ENCODE peak calls at places on chromosome 14, in five cellular contexts. One of them, this sample, is unnamed.

GRCh38 chr14:49950275-49951250 is 57.7 kb downstream of the ARF6 start:
- DNase-seq in BJ: no peak
- DNase-seq in HCEC 1CT: no peak
- DNase-seq in stimulated activated CD4-positive, alpha-beta T cell treated with anti-CD3 and anti-CD28 coated beads, Interleukin-1b, Interleukin-23, amount 100 ng/mL, for 24 hours: no peak
- DNase-seq in mucosa of gallbladder: peak; percentile 81
- DNase-seq in this sample: no peak

GRCh38 chr14:71206766-71207371 is 299.6 kb downstream of the PCNX1 start:
- DNase-seq in BJ: peak; percentile 66
- DNase-seq in HCEC 1CT: peak; percentile 24
- DNase-seq in stimulated activated CD4-positive, alpha-beta T cell treated with anti-CD3 and anti-CD28 coated beads, Interleukin-1b, Interleukin-23, amount 100 ng/mL, for 24 hours: no peak
- DNase-seq in mucosa of gallbladder: peak; percentile 87
- DNase-seq in this sample: peak; percentile 78

GRCh38 chr14:81169711-81170103 is 51.1 kb downstream of the GTF2A1 start:
- DNase-seq in BJ: no peak
- DNase-seq in HCEC 1CT: peak; percentile 17
- DNase-seq in stimulated activated CD4-positive, alpha-beta T cell treated with anti-CD3 and anti-CD28 coated beads, Interleukin-1b, Interleukin-23, amount 100 ng/mL, for 24 hours: no peak
- DNase-seq in mucosa of gallbladder: peak; percentile 55
- DNase-seq in this sample: peak; percentile 20

GRCh38 chr14:73786942-73787759 is 64.5 kb upstream of the PTGR2 start:
- DNase-seq in BJ: no peak
- DNase-seq in HCEC 1CT: peak; percentile 49
- DNase-seq in stimulated activated CD4-positive, alpha-beta T cell treated with anti-CD3 and anti-CD28 coated beads, Interleukin-1b, Interleukin-23, amount 100 ng/mL, for 24 hours: peak; percentile 40
- DNase-seq in mucosa of gallbladder: peak; percentile 45
- DNase-seq in this sample: peak; percentile 57

GRCh38 chr14:22849212-22849819 is 12.9 kb downstream of the MMP14 start:
- DNase-seq in BJ: no peak
- DNase-seq in HCEC 1CT: peak; percentile 38
- DNase-seq in stimulated activated CD4-positive, alpha-beta T cell treated with anti-CD3 and anti-CD28 coated beads, Interleukin-1b, Interleukin-23, amount 100 ng/mL, for 24 hours: no peak
- DNase-seq in mucosa of gallbladder: peak; percentile 43
- DNase-seq in this sample: no peak

GRCh38 chr14:94850332-94851211 is 80.7 kb upstream of the GSC start:
- DNase-seq in BJ: no peak
- DNase-seq in HCEC 1CT: no peak
- DNase-seq in stimulated activated CD4-positive, alpha-beta T cell treated with anti-CD3 and anti-CD28 coated beads, Interleukin-1b, Interleukin-23, amount 100 ng/mL, for 24 hours: no peak
- DNase-seq in mucosa of gallbladder: no peak
- DNase-seq in this sample: no peak

GRCh38 chr14:104149617-104150141 is 11.3 kb downstream of the KIF26A start:
- DNase-seq in BJ: no peak
- DNase-seq in HCEC 1CT: no peak
- DNase-seq in stimulated activated CD4-positive, alpha-beta T cell treated with anti-CD3 and anti-CD28 coated beads, Interleukin-1b, Interleukin-23, amount 100 ng/mL, for 24 hours: no peak
- DNase-seq in mucosa of gallbladder: peak; percentile 28
- DNase-seq in this sample: no peak

GRCh38 chr14:26398616-26399015 is 199.2 kb downstream of the NOVA1 start:
- DNase-seq in BJ: no peak
- DNase-seq in HCEC 1CT: no peak
- DNase-seq in stimulated activated CD4-positive, alpha-beta T cell treated with anti-CD3 and anti-CD28 coated beads, Interleukin-1b, Interleukin-23, amount 100 ng/mL, for 24 hours: no peak
- DNase-seq in mucosa of gallbladder: no peak
- DNase-seq in this sample: no peak

GRCh38 chr14:39229222-39229543 is 4.5 kb upstream of the MIA2 start:
- DNase-seq in BJ: no peak
- DNase-seq in HCEC 1CT: no peak
- DNase-seq in stimulated activated CD4-positive, alpha-beta T cell treated with anti-CD3 and anti-CD28 coated beads, Interleukin-1b, Interleukin-23, amount 100 ng/mL, for 24 hours: peak; percentile 19
- DNase-seq in mucosa of gallbladder: no peak
- DNase-seq in this sample: no peak

GRCh38 chr14:92938235-92938875 is 15.4 kb downstream of the CHGA start:
- DNase-seq in BJ: no peak
- DNase-seq in HCEC 1CT: no peak
- DNase-seq in stimulated activated CD4-positive, alpha-beta T cell treated with anti-CD3 and anti-CD28 coated beads, Interleukin-1b, Interleukin-23, amount 100 ng/mL, for 24 hours: no peak
- DNase-seq in mucosa of gallbladder: no peak
- DNase-seq in this sample: no peak

GRCh38 chr14:104999361-104999760 is 13.8 kb downstream of the CLBA1 start:
- DNase-seq in BJ: no peak
- DNase-seq in HCEC 1CT: no peak
- DNase-seq in stimulated activated CD4-positive, alpha-beta T cell treated with anti-CD3 and anti-CD28 coated beads, Interleukin-1b, Interleukin-23, amount 100 ng/mL, for 24 hours: no peak
- DNase-seq in mucosa of gallbladder: no peak
- DNase-seq in this sample: no peak

GRCh38 chr14:68783408-68784297 is 9.2 kb downstream of the ZFP36L1 start:
- DNase-seq in BJ: no peak
- DNase-seq in HCEC 1CT: no peak
- DNase-seq in stimulated activated CD4-positive, alpha-beta T cell treated with anti-CD3 and anti-CD28 coated beads, Interleukin-1b, Interleukin-23, amount 100 ng/mL, for 24 hours: no peak
- DNase-seq in mucosa of gallbladder: peak; percentile 77
- DNase-seq in this sample: no peak

GRCh38 chr14:93712838-93713724 is 75.2 kb downstream of the PRIMA1 start:
- DNase-seq in BJ: no peak
- DNase-seq in HCEC 1CT: no peak
- DNase-seq in stimulated activated CD4-positive, alpha-beta T cell treated with anti-CD3 and anti-CD28 coated beads, Interleukin-1b, Interleukin-23, amount 100 ng/mL, for 24 hours: no peak
- DNase-seq in mucosa of gallbladder: no peak
- DNase-seq in this sample: no peak

GRCh38 chr14:103284574-103285467 is 49.2 kb upstream of the EIF5 start:
- DNase-seq in BJ: no peak
- DNase-seq in HCEC 1CT: peak; percentile 40
- DNase-seq in stimulated activated CD4-positive, alpha-beta T cell treated with anti-CD3 and anti-CD28 coated beads, Interleukin-1b, Interleukin-23, amount 100 ng/mL, for 24 hours: no peak
- DNase-seq in mucosa of gallbladder: peak; percentile 51
- DNase-seq in this sample: no peak

GRCh38 chr14:32449640-32450039 is 120.5 kb downstream of the AKAP6 start:
- DNase-seq in BJ: no peak
- DNase-seq in HCEC 1CT: no peak
- DNase-seq in stimulated activated CD4-positive, alpha-beta T cell treated with anti-CD3 and anti-CD28 coated beads, Interleukin-1b, Interleukin-23, amount 100 ng/mL, for 24 hours: no peak
- DNase-seq in mucosa of gallbladder: no peak
- DNase-seq in this sample: no peak

GRCh38 chr14:99966030-99966429 is 99.2 kb upstream of the EVL start:
- DNase-seq in BJ: no peak
- DNase-seq in HCEC 1CT: no peak
- DNase-seq in stimulated activated CD4-positive, alpha-beta T cell treated with anti-CD3 and anti-CD28 coated beads, Interleukin-1b, Interleukin-23, amount 100 ng/mL, for 24 hours: no peak
- DNase-seq in mucosa of gallbladder: no peak
- DNase-seq in this sample: no peak

GRCh38 chr14:72608391-72609204 is 285.3 kb downstream of the DPF3 start:
- DNase-seq in BJ: peak; percentile 76
- DNase-seq in HCEC 1CT: peak; percentile 95
- DNase-seq in stimulated activated CD4-positive, alpha-beta T cell treated with anti-CD3 and anti-CD28 coated beads, Interleukin-1b, Interleukin-23, amount 100 ng/mL, for 24 hours: no peak
- DNase-seq in mucosa of gallbladder: peak; percentile 9
- DNase-seq in this sample: peak; percentile 90

GRCh38 chr14:56195727-56196126 is 77.5 kb downstream of the PELI2 start:
- DNase-seq in BJ: peak; percentile 44
- DNase-seq in HCEC 1CT: peak; percentile 68
- DNase-seq in stimulated activated CD4-positive, alpha-beta T cell treated with anti-CD3 and anti-CD28 coated beads, Interleukin-1b, Interleukin-23, amount 100 ng/mL, for 24 hours: no peak
- DNase-seq in mucosa of gallbladder: no peak
- DNase-seq in this sample: no peak

GRCh38 chr14:75879031-75879430 is 102.8 kb downstream of the TGFB3 start:
- DNase-seq in BJ: no peak
- DNase-seq in HCEC 1CT: peak; percentile 97
- DNase-seq in stimulated activated CD4-positive, alpha-beta T cell treated with anti-CD3 and anti-CD28 coated beads, Interleukin-1b, Interleukin-23, amount 100 ng/mL, for 24 hours: no peak
- DNase-seq in mucosa of gallbladder: no peak
- DNase-seq in this sample: no peak

GRCh38 chr14:54566152-54566409 is 847 bp upstream of the SAMD4A start:
- DNase-seq in BJ: no peak
- DNase-seq in HCEC 1CT: no peak
- DNase-seq in stimulated activated CD4-positive, alpha-beta T cell treated with anti-CD3 and anti-CD28 coated beads, Interleukin-1b, Interleukin-23, amount 100 ng/mL, for 24 hours: no peak
- DNase-seq in mucosa of gallbladder: no peak
- DNase-seq in this sample: no peak

GRCh38 chr14:96126339-96126770 is 78.3 kb upstream of the BDKRB2 start:
- DNase-seq in BJ: no peak
- DNase-seq in HCEC 1CT: no peak
- DNase-seq in stimulated activated CD4-positive, alpha-beta T cell treated with anti-CD3 and anti-CD28 coated beads, Interleukin-1b, Interleukin-23, amount 100 ng/mL, for 24 hours: no peak
- DNase-seq in mucosa of gallbladder: no peak
- DNase-seq in this sample: no peak

GRCh38 chr14:96038558-96038919 is 623 bp upstream of the C14orf132 start:
- DNase-seq in BJ: no peak
- DNase-seq in HCEC 1CT: no peak
- DNase-seq in stimulated activated CD4-positive, alpha-beta T cell treated with anti-CD3 and anti-CD28 coated beads, Interleukin-1b, Interleukin-23, amount 100 ng/mL, for 24 hours: no peak
- DNase-seq in mucosa of gallbladder: no peak
- DNase-seq in this sample: no peak

GRCh38 chr14:101072531-101072930 is 169.0 kb upstream of the RTL1 start:
- DNase-seq in BJ: no peak
- DNase-seq in HCEC 1CT: no peak
- DNase-seq in stimulated activated CD4-positive, alpha-beta T cell treated with anti-CD3 and anti-CD28 coated beads, Interleukin-1b, Interleukin-23, amount 100 ng/mL, for 24 hours: no peak
- DNase-seq in mucosa of gallbladder: no peak
- DNase-seq in this sample: no peak

GRCh38 chr14:36519431-36520321 is at the start of gene NKX2-1:
- DNase-seq in BJ: no peak
- DNase-seq in HCEC 1CT: no peak
- DNase-seq in stimulated activated CD4-positive, alpha-beta T cell treated with anti-CD3 and anti-CD28 coated beads, Interleukin-1b, Interleukin-23, amount 100 ng/mL, for 24 hours: no peak
- DNase-seq in mucosa of gallbladder: no peak
- DNase-seq in this sample: peak; percentile 40

GRCh38 chr14:99277534-99277933 is 5.5 kb upstream of the BCL11B start:
- DNase-seq in BJ: no peak
- DNase-seq in HCEC 1CT: no peak
- DNase-seq in stimulated activated CD4-positive, alpha-beta T cell treated with anti-CD3 and anti-CD28 coated beads, Interleukin-1b, Interleukin-23, amount 100 ng/mL, for 24 hours: no peak
- DNase-seq in mucosa of gallbladder: no peak
- DNase-seq in this sample: no peak

GRCh38 chr14:58708004-58708403 is 70.2 kb downstream of the DACT1 start:
- DNase-seq in BJ: peak; percentile 33
- DNase-seq in HCEC 1CT: no peak
- DNase-seq in stimulated activated CD4-positive, alpha-beta T cell treated with anti-CD3 and anti-CD28 coated beads, Interleukin-1b, Interleukin-23, amount 100 ng/mL, for 24 hours: no peak
- DNase-seq in mucosa of gallbladder: no peak
- DNase-seq in this sample: no peak

GRCh38 chr14:22391908-22392307 is 197.1 kb downstream of the DAD1 start:
- DNase-seq in BJ: no peak
- DNase-seq in HCEC 1CT: peak; percentile 63
- DNase-seq in stimulated activated CD4-positive, alpha-beta T cell treated with anti-CD3 and anti-CD28 coated beads, Interleukin-1b, Interleukin-23, amount 100 ng/mL, for 24 hours: no peak
- DNase-seq in mucosa of gallbladder: peak; percentile 73
- DNase-seq in this sample: peak; percentile 40

GRCh38 chr14:51394391-51394790 is 154.3 kb downstream of the TMX1 start:
- DNase-seq in BJ: peak; percentile 80
- DNase-seq in HCEC 1CT: peak; percentile 46
- DNase-seq in stimulated activated CD4-positive, alpha-beta T cell treated with anti-CD3 and anti-CD28 coated beads, Interleukin-1b, Interleukin-23, amount 100 ng/mL, for 24 hours: no peak
- DNase-seq in mucosa of gallbladder: no peak
- DNase-seq in this sample: peak; percentile 21

GRCh38 chr14:103001226-103001625 is 56.1 kb downstream of the CDC42BPB start:
- DNase-seq in BJ: no peak
- DNase-seq in HCEC 1CT: no peak
- DNase-seq in stimulated activated CD4-positive, alpha-beta T cell treated with anti-CD3 and anti-CD28 coated beads, Interleukin-1b, Interleukin-23, amount 100 ng/mL, for 24 hours: no peak
- DNase-seq in mucosa of gallbladder: no peak
- DNase-seq in this sample: no peak

GRCh38 chr14:88269816-88270416 is 53.2 kb downstream of the KCNK10 start:
- DNase-seq in BJ: no peak
- DNase-seq in HCEC 1CT: no peak
- DNase-seq in stimulated activated CD4-positive, alpha-beta T cell treated with anti-CD3 and anti-CD28 coated beads, Interleukin-1b, Interleukin-23, amount 100 ng/mL, for 24 hours: no peak
- DNase-seq in mucosa of gallbladder: peak; percentile 20
- DNase-seq in this sample: no peak

GRCh38 chr14:76405627-76406026 is 29.7 kb downstream of the ESRRB start:
- DNase-seq in BJ: no peak
- DNase-seq in HCEC 1CT: no peak
- DNase-seq in stimulated activated CD4-positive, alpha-beta T cell treated with anti-CD3 and anti-CD28 coated beads, Interleukin-1b, Interleukin-23, amount 100 ng/mL, for 24 hours: no peak
- DNase-seq in mucosa of gallbladder: no peak
- DNase-seq in this sample: no peak

GRCh38 chr14:85444685-85445084 is 85.3 kb upstream of the FLRT2 start:
- DNase-seq in BJ: no peak
- DNase-seq in HCEC 1CT: no peak
- DNase-seq in stimulated activated CD4-positive, alpha-beta T cell treated with anti-CD3 and anti-CD28 coated beads, Interleukin-1b, Interleukin-23, amount 100 ng/mL, for 24 hours: no peak
- DNase-seq in mucosa of gallbladder: peak; percentile 19
- DNase-seq in this sample: no peak

GRCh38 chr14:76500011-76500410 is 124.1 kb downstream of the ESRRB start:
- DNase-seq in BJ: no peak
- DNase-seq in HCEC 1CT: peak; percentile 3
- DNase-seq in stimulated activated CD4-positive, alpha-beta T cell treated with anti-CD3 and anti-CD28 coated beads, Interleukin-1b, Interleukin-23, amount 100 ng/mL, for 24 hours: no peak
- DNase-seq in mucosa of gallbladder: no peak
- DNase-seq in this sample: peak; percentile 45

GRCh38 chr14:79551591-79551990 is 659.7 kb downstream of the DIO2 start:
- DNase-seq in BJ: no peak
- DNase-seq in HCEC 1CT: no peak
- DNase-seq in stimulated activated CD4-positive, alpha-beta T cell treated with anti-CD3 and anti-CD28 coated beads, Interleukin-1b, Interleukin-23, amount 100 ng/mL, for 24 hours: no peak
- DNase-seq in mucosa of gallbladder: no peak
- DNase-seq in this sample: no peak

GRCh38 chr14:91149462-91149861 is 35.6 kb downstream of the DGLUCY start:
- DNase-seq in BJ: peak; percentile 99
- DNase-seq in HCEC 1CT: peak; percentile 99
- DNase-seq in stimulated activated CD4-positive, alpha-beta T cell treated with anti-CD3 and anti-CD28 coated beads, Interleukin-1b, Interleukin-23, amount 100 ng/mL, for 24 hours: no peak
- DNase-seq in mucosa of gallbladder: peak; percentile 71
- DNase-seq in this sample: peak; percentile 82

GRCh38 chr14:80477388-80478160 is 266.3 kb upstream of the DIO2 start:
- DNase-seq in BJ: no peak
- DNase-seq in HCEC 1CT: peak; percentile 7
- DNase-seq in stimulated activated CD4-positive, alpha-beta T cell treated with anti-CD3 and anti-CD28 coated beads, Interleukin-1b, Interleukin-23, amount 100 ng/mL, for 24 hours: no peak
- DNase-seq in mucosa of gallbladder: no peak
- DNase-seq in this sample: no peak